ENCODE peak calls at places on chromosomes 12 and 14, in nine cellular contexts. I, R, V, J, O, E, Z, W and M are unnamed samples.

GRCh38 chr12:1217191-1217949 is 226.3 kb downstream of the ERC1 start:
- DNase-seq in E (peak), Z (peak), O (no peak), I (peak), V (no peak), J (no peak), R (peak), W (peak), M (peak)

GRCh38 chr14:46769292-46769691 is 117.7 kb upstream of the RPL10L start:
- DNase-seq in I (no peak), E (no peak), Z (no peak), W (no peak), V (peak), R (no peak), J (no peak), O (no peak), M (no peak)

GRCh38 chr12:4203772-4204376 is 69.7 kb upstream of the CCND2 start:
- DNase-seq in R (no peak), V (no peak), J (peak), E (no peak), Z (no peak), W (no peak), I (no peak), O (no peak), M (no peak)

GRCh38 chr14:90733139-90733808 is 83.0 kb downstream of the TTC7B start:
- DNase-seq in I (no peak), W (no peak), O (no peak), E (no peak), V (no peak), J (no peak), Z (no peak), R (no peak), M (no peak)

GRCh38 chr12:124350491-124350890 is 55.6 kb downstream of the RFLNA start:
- DNase-seq in J (no peak), Z (no peak), V (no peak), I (no peak), O (no peak), W (no peak), R (no peak), E (no peak), M (no peak)

GRCh38 chr12:97784904-97785303 is 322.3 kb downstream of the RMST start:
- DNase-seq in V (no peak), J (peak), O (no peak), I (no peak), Z (no peak), R (no peak), E (no peak), W (no peak), M (no peak)

GRCh38 chr12:98352835-98353234 is 162.6 kb upstream of the TMPO start:
- DNase-seq in V (no peak), J (no peak), R (no peak), Z (no peak), W (no peak), I (peak), E (peak), O (no peak), M (no peak)

GRCh38 chr14:54778618-54779017 is 124.0 kb downstream of the GCH1 start:
- DNase-seq in R (no peak), E (no peak), V (no peak), O (no peak), J (no peak), I (no peak), W (no peak), Z (no peak), M (no peak)

GRCh38 chr12:48917857-48918537 is 7.3 kb downstream of the FKBP11 start:
- DNase-seq in Z (no peak), O (no peak), R (no peak), E (no peak), V (peak), J (no peak), I (no peak), W (no peak), M (no peak)

GRCh38 chr14:36928432-36928831 is 244.0 kb downstream of the SLC25A21 start:
- DNase-seq in I (peak), O (no peak), R (no peak), W (no peak), Z (no peak), E (no peak), J (no peak), V (no peak), M (no peak)

GRCh38 chr14:34981743-34982420 is 910 bp upstream of the SRP54 start:
- DNase-seq in Z (peak), R (peak), W (no peak), E (peak), V (peak), I (peak), O (no peak), J (peak), M (no peak)

GRCh38 chr14:65555358-65555757 is 142.8 kb downstream of the FUT8 start:
- DNase-seq in V (no peak), O (no peak), E (no peak), W (no peak), R (no peak), Z (no peak), I (no peak), J (peak), M (no peak)

GRCh38 chr14:93956514-93957332 is 19.6 kb downstream of the ASB2 start:
- DNase-seq in W (no peak), Z (no peak), I (no peak), E (no peak), R (no peak), O (no peak), V (no peak), J (no peak), M (no peak)

GRCh38 chr12:89319111-89319510 is 33.2 kb downstream of the DUSP6 start:
- DNase-seq in V (no peak), R (no peak), I (peak), J (no peak), E (no peak), W (peak), O (no peak), Z (no peak), M (peak)

GRCh38 chr14:95265106-95266094 is 54.3 kb downstream of the CLMN start:
- DNase-seq in R (peak), W (peak), O (peak), Z (peak), J (no peak), E (peak), V (peak), I (peak), M (peak)

GRCh38 chr12:120651821-120652220 is 11.4 kb downstream of the CABP1 start:
- DNase-seq in Z (no peak), R (no peak), I (peak), E (no peak), V (no peak), O (no peak), W (peak), J (peak), M (no peak)

GRCh38 chr14:67574156-67574555 is 25.9 kb downstream of the PIGH start:
- DNase-seq in J (no peak), E (no peak), R (no peak), W (no peak), I (no peak), Z (no peak), V (no peak), O (no peak), M (no peak)

GRCh38 chr12:124640096-124640495 is 72.7 kb upstream of the NCOR2 start:
- DNase-seq in O (no peak), I (no peak), R (peak), Z (peak), W (peak), V (no peak), J (no peak), E (peak), M (peak)

GRCh38 chr14:68851078-68851477 is 58.2 kb upstream of the ZFP36L1 start:
- DNase-seq in Z (no peak), O (no peak), J (no peak), E (no peak), W (no peak), V (no peak), R (no peak), I (no peak), M (no peak)

GRCh38 chr14:32779845-32780244 is 158.8 kb upstream of the NPAS3 start:
- DNase-seq in O (no peak), V (no peak), R (no peak), I (no peak), J (no peak), W (no peak), E (no peak), Z (no peak), M (no peak)

GRCh38 chr12:49060237-49061156 is at the start of gene KMT2D:
- DNase-seq in V (peak), W (peak), J (peak), O (peak), E (peak), R (peak), I (peak), Z (peak), M (peak)

GRCh38 chr14:76386922-76387782 is 11.2 kb downstream of the ESRRB start:
- DNase-seq in E (peak), Z (peak), V (peak), W (peak), O (peak), I (peak), J (peak), R (peak), M (peak)

GRCh38 chr12:45762185-45763110 is 32.9 kb downstream of the ARID2 start:
- DNase-seq in V (peak), R (peak), W (peak), I (peak), O (peak), J (peak), Z (peak), E (peak), M (peak)

GRCh38 chr14:63616015-63616414 is 25.7 kb downstream of the WDR89 start:
- DNase-seq in J (no peak), V (no peak), I (no peak), R (no peak), Z (no peak), W (peak), O (no peak), E (no peak), M (peak)

GRCh38 chr12:18690653-18691052 is 47.2 kb downstream of the PLCZ1 start:
- DNase-seq in J (no peak), E (peak), R (peak), W (peak), O (no peak), I (no peak), V (no peak), Z (peak), M (peak)

GRCh38 chr12:121278450-121279375 is 17.8 kb downstream of the CAMKK2 start:
- DNase-seq in E (peak), J (no peak), V (no peak), R (no peak), Z (no peak), I (no peak), O (no peak), W (peak), M (no peak)

GRCh38 chr14:94050231-94050880 is 24.2 kb downstream of the OTUB2 start:
- DNase-seq in R (no peak), V (no peak), Z (no peak), O (no peak), W (no peak), I (no peak), J (no peak), E (no peak), M (no peak)

GRCh38 chr12:67590122-67590795 is 58.3 kb upstream of the DYRK2 start:
- DNase-seq in W (no peak), R (no peak), Z (no peak), I (no peak), O (no peak), J (no peak), E (no peak), V (no peak), M (peak)

DNA sequence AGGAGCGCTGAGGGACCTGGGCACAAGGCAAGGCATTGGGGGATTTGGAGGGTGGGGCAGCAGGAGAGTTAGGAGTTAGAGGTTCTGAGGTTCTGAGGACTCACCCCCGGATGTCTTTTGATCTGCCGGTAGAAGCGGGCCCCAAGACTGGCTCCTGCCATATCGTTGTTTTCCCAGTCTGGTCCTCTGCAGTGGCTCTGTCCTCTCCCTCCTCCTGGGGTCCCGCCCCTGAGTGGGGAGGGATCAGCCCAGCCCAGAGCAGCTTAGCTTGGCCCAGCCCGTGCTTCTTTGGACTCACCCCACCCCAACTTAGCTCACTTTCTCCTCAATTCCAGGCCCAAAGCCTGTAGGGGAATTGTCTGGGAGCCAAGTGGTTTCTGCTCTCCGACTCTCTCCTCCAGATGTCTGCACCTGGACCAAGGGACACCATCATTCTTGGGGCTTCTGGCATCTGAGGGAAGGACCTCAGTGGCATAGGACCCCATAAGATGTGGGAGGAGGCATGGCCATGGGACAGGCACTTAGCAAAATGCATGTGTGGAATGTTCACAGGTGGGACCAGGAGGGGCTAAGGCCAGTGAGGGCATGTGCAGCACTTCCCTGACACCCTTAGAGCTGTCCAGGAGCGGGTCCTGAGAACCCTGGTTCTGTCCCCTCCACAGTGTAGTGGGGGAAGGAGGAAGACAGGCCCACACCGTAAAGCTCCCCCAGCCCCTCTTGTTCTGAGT is 7.6 kb downstream of the SHMT2 start:
- DNase-seq in R (no peak), W (peak), I (no peak), O (no peak), J (no peak), V (no peak), E (no peak), Z (no peak), M (no peak)
- TF ChIP-seq EZH2 in R (no peak), W (no peak), I (no peak), O (no peak), J (peak), V (no peak), E (no peak), Z (no peak), M (no peak)

DNA sequence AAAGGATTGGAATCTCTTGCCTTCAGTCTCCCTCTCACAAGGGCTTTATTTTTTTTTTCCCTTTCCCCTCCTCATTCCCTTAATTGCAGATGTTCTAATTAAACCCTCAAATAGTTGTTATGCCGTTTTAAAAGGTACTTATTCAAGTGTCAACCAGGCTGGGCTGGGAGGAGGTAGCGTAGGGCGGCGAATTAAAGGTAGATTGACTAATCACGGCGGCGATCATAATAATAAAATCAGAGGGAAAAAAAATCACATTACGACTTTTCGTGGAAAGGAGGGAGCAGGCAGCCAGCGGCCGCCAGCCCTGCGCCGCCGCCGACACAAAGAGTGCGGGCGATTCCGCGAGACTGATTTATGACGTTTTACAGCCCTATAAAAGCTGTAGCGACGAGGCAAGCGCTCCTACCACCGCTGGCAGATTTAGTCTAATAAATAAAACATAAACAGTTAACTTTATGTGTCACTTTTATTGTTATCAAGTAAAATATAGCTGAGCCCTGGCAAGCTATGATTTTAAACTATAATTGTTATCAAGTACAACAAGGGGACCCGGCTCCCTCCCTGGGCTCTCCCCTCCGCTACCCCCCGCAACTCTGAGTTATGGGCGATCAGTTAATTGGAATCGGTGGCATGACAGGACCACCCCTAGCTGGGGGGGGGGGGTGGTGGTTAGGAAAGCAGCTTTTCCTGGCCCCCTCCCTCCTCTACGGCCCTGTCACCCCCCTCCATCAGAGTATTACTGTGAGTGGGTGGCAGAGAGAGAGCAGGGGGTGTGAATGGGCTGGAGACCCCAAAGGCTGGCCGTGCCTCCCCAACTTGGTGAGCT is 1.5 kb upstream of the HOXC4 start:
- DNase-seq in E (no peak), R (no peak), W (no peak), V (no peak), Z (peak), J (no peak), I (peak), O (no peak), M (no peak)
- TF ChIP-seq EZH2 in E (no peak), R (no peak), W (no peak), V (no peak), Z (no peak), J (peak), I (no peak), O (no peak), M (no peak)

DNA sequence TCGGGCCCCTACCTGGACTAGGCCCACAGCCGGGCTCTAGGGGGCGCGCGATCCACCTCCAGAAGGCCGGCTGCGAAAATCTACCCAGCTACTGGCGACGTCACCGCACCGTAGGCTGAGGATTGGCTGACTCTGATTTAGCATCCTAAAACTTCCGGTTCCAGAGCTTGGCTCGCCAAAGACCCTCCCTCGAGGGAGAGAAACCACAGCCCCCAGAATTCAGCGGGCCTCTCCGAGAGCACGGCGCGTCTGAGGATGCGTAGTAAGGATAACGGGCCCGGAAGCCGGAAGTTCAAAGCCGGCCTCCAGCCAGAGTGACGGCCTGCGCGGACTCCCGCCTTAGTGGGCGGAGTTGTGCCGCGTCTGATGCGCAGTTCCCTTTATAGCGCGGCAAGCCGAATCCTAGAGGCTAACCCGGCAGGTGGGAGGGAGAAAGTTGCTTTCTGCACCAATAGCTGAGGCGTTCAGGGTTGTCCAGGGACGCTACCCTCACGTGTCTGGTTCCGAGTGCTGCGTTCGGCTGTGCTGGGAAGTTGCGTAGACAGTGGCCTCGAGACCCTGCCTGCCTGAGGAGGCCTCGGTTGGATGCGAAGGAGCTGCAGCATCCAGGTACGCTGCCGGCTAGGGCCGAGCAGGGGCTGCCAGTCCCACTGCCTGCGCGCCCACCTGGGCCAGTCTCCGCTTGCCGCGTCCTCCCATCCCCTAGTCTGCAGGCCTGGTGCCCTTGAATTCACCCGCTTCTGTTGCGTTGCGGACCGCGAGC is at the start of gene COX14:
- DNase-seq in V (peak), W (peak), I (peak), J (peak), R (peak), E (peak), O (peak), Z (peak), M (peak)
- TF ChIP-seq EZH2 in V (no peak), W (no peak), I (no peak), J (no peak), R (no peak), E (no peak), O (no peak), Z (no peak), M (no peak)

GRCh38 chr14:60647081-60647836 is 2.0 kb downstream of the SIX1 start:
- DNase-seq in O (peak), I (peak), Z (peak), V (no peak), E (no peak), W (peak), J (peak), R (peak), M (peak)

GRCh38 chr14:60646202-60646886 is 2.9 kb downstream of the SIX1 start:
- DNase-seq in R (no peak), J (peak), Z (peak), O (no peak), V (no peak), I (peak), E (no peak), W (peak), M (no peak)

GRCh38 chr14:60648169-60648933 is 926 bp downstream of the SIX1 start:
- DNase-seq in Z (peak), O (no peak), W (no peak), V (no peak), R (no peak), J (peak), E (no peak), I (peak), M (peak)

GRCh38 chr14:60648934-60649814 is at the start of gene SIX1:
- DNase-seq in O (peak), R (peak), W (peak), I (peak), Z (peak), V (peak), E (peak), J (peak), M (peak)

GRCh38 chr14:60647837-60648168 is 1.5 kb downstream of the SIX1 start:
- DNase-seq in I (no peak), E (no peak), Z (no peak), R (no peak), W (no peak), V (no peak), O (no peak), J (no peak), M (peak)
- TF ChIP-seq EZH2 in I (no peak), E (peak), Z (no peak), R (no peak), W (no peak), V (no peak), O (no peak), J (no peak), M (no peak)

GRCh38 chr14:92325835-92326234 is 2.9 kb downstream of the SLC24A4 start:
- DNase-seq in I (no peak), V (no peak), E (no peak), O (no peak), R (no peak), Z (no peak), W (no peak), J (no peak), M (no peak)

GRCh38 chr14:92322516-92322915 is 449 bp upstream of the SLC24A4 start:
- DNase-seq in R (no peak), O (no peak), E (no peak), I (no peak), Z (no peak), W (no peak), V (no peak), J (peak), M (no peak)

GRCh38 chr14:92323031-92323915 is at the start of gene SLC24A4:
- DNase-seq in O (no peak), R (no peak), Z (no peak), E (no peak), I (peak), W (no peak), J (peak), V (no peak), M (peak)

GRCh38 chr14:92323916-92324818 is 1.2 kb downstream of the SLC24A4 start:
- DNase-seq in V (no peak), O (no peak), W (no peak), J (peak), E (no peak), Z (no peak), I (no peak), R (no peak), M (peak)

GRCh38 chr14:92321701-92322100 is 1.3 kb upstream of the SLC24A4 start:
- DNase-seq in R (no peak), O (no peak), I (no peak), E (no peak), W (no peak), Z (no peak), V (no peak), J (no peak), M (no peak)
- TF ChIP-seq EZH2 in R (no peak), O (no peak), I (no peak), E (no peak), W (no peak), Z (no peak), V (no peak), J (no peak), M (no peak)

GRCh38 chr14:50562841-50563240 is 2.9 kb downstream of the ATL1 start:
- DNase-seq in I (no peak), V (no peak), W (no peak), O (no peak), J (no peak), E (no peak), R (no peak), Z (no peak), M (no peak)

GRCh38 chr14:50560929-50561280 is 960 bp downstream of the ATL1 start:
- DNase-seq in E (peak), O (no peak), Z (peak), I (peak), R (no peak), V (no peak), W (peak), J (peak), M (peak)

GRCh38 chr14:50559990-50560928 is at the start of gene ATL1:
- DNase-seq in O (no peak), I (peak), V (no peak), R (no peak), W (peak), J (peak), E (peak), Z (peak), M (peak)
- TF ChIP-seq EZH2 in O (peak), I (no peak), V (no peak), R (no peak), W (no peak), J (no peak), E (peak), Z (no peak), M (no peak)